ENCODE peak calls at places on chromosome 5, in four cellular contexts. J is mammary epithelial cell, P is testis, M is left lung. D is an unnamed sample. For H3K4me1, the result is how much of the 10 kb centered on the place peaks cover.

GRCh38 chr5:18220631-18221030 is 586.4 kb downstream of the TAF11L14 start:
- DNase-seq in P (no peak), J (peak), M (no peak), D (no peak)

GRCh38 chr5:107118184-107118902 is 552.4 kb downstream of the EFNA5 start:
- DNase-seq in P (no peak), M (no peak), J (no peak), D (no peak)

GRCh38 chr5:28408186-28408585 is 1369.8 kb upstream of the CDH9 start:
- DNase-seq in M (no peak), J (peak), P (no peak), D (no peak)

GRCh38 chr5:179890751-179891682 is 16.7 kb downstream of the TBC1D9B start:
- DNase-seq in P (no peak), M (peak), J (no peak), D (no peak)

GRCh38 chr5:59506285-59506877 is 387.1 kb downstream of the PDE4D start:
- DNase-seq in J (no peak), M (no peak), P (no peak), D (peak)

GRCh38 chr5:127957183-127957582 is 126.4 kb upstream of the SLC12A2 start:
- DNase-seq in P (no peak), J (peak), M (no peak), D (no peak)

GRCh38 chr5:172905346-172905756 is 53.9 kb upstream of the RPL26L1 start:
- DNase-seq in P (no peak), M (no peak), J (no peak), D (no peak)

GRCh38 chr5:129770034-129770433 is 22.1 kb downstream of the MINAR2 start:
- DNase-seq in M (no peak), P (no peak), J (no peak), D (no peak)

GRCh38 chr5:777756-778161 is 6.8 kb downstream of the ZDHHC11B start:
- DNase-seq in P (peak), J (no peak), M (no peak), D (no peak)

GRCh38 chr5:107072440-107072839 is 598.3 kb downstream of the EFNA5 start:
- DNase-seq in P (no peak), M (no peak), J (no peak), D (no peak)

GRCh38 chr5:126117044-126117443 is 306.2 kb upstream of the GRAMD2B start:
- DNase-seq in M (no peak), J (no peak), P (no peak), D (no peak)

GRCh38 chr5:68315679-68316271 is 100.2 kb downstream of the PIK3R1 start:
- DNase-seq in J (peak), M (no peak), P (no peak), D (peak)

GRCh38 chr5:133343196-133343595 is 269.1 kb downstream of the FSTL4 start:
- DNase-seq in J (no peak), P (no peak), M (no peak), D (no peak)

GRCh38 chr5:81256766-81257165 is 23.6 kb downstream of the CKMT2 start:
- DNase-seq in M (no peak), P (no peak), J (no peak), D (no peak)

GRCh38 chr5:132000677-132001453 is 10.6 kb downstream of the ACSL6 start:
- DNase-seq in J (no peak), P (no peak), M (no peak), D (no peak)

GRCh38 chr5:97764700-97765099 is 581.7 kb upstream of the RIOK2 start:
- DNase-seq in M (no peak), P (no peak), J (peak), D (no peak)

GRCh38 chr5:72723584-72723983 is 92.9 kb upstream of the TNPO1 start:
- DNase-seq in J (peak), M (no peak), P (no peak), D (no peak)

GRCh38 chr5:38382898-38383297 is 124.5 kb downstream of the EGFLAM start:
- DNase-seq in P (peak), M (peak), J (peak), D (peak)

GRCh38 chr5:73617510-73618279 is 8.3 kb upstream of the ARHGEF28 start:
- DNase-seq in M (no peak), J (no peak), P (no peak), D (peak)

GRCh38 chr5:123059455-123059854 is 22.9 kb upstream of the PPIC start:
- DNase-seq in M (no peak), P (no peak), J (no peak), D (no peak)

GRCh38 chr5:80255752-80256479 is at the start of gene SERINC5:
- DNase-seq in J (peak), P (peak), M (peak), D (peak)

GRCh38 chr5:75200776-75201175 is 35.9 kb downstream of the ANKRD31 start:
- DNase-seq in P (no peak), J (peak), M (no peak), D (no peak)

GRCh38 chr5:36723921-36724320 is 117.5 kb downstream of the SLC1A3 start:
- DNase-seq in P (no peak), J (no peak), M (no peak), D (peak)

GRCh38 chr5:369151-369939 is 47.8 kb downstream of the AHRR start:
- DNase-seq in P (peak), M (no peak), J (no peak), D (no peak)

GRCh38 chr5:143471041-143471509 is 67.6 kb upstream of the NR3C1 start:
- DNase-seq in J (peak), M (no peak), P (no peak), D (no peak)

GRCh38 chr5:40406426-40407211 is 273.1 kb upstream of the PTGER4 start:
- DNase-seq in M (no peak), J (no peak), P (no peak), D (no peak)
- H3K4me1 ChIP-seq in M (under half), J (under half), P (under half), D (under half)

GRCh38 chr5:156174225-156174624 is 152.7 kb upstream of the SGCD start:
- DNase-seq in J (no peak), M (no peak), P (no peak), D (no peak)

GRCh38 chr5:156169495-156169894 is 157.5 kb upstream of the SGCD start:
- DNase-seq in P (no peak), M (no peak), J (no peak), D (no peak)

GRCh38 chr5:156170351-156170961 is 156.5 kb upstream of the SGCD start:
- DNase-seq in P (no peak), M (no peak), J (no peak), D (no peak)
- H3K27ac ChIP-seq in P (no peak), M (no peak), J (no peak), D (no peak)

DNA sequence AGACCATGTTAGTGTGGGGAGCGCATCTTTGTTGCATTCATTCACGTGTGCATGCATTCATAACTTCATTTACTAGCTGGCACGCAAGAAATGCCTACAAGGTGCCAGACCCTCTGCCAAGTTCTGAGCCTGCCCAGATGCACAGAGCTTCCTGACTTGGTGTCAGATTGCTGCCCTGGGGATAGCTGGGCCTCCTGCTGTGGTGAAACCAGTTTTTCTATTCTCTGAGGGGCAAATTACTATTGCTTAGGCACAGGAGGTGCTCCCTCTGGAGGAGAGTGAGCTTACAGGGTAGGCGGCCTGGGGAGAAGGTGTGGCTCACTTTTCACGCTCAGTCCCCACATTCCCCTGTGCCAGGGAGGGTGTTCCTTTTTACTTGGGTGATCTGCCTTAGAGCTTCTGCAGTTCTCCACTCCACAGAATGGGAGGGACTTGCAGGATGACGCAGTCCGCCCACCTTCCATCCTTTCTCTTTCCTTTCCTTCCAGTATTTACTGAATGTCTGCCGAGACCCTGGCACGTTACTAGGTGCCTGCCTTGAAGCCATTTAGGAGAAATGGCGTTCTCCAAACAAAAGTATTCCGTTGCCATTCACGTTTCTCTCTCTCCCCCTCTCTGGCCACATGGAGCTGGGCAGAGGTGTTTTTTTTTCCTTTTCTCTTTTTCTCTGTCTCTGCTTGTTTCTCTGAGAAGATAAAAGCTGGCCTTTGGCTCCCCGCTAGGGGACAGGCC is 27.9 kb upstream of the CTNNA1 start:
- DNase-seq in M (no peak), J (peak), P (peak), D (peak)
- H3K4me1 ChIP-seq in M (under half), J (under half), P (under half), D (half or more)

GRCh38 chr5:52856564-52856963 is 68.8 kb downstream of the ITGA1 start:
- DNase-seq in P (no peak), M (no peak), J (peak), D (no peak)
- H3K27ac ChIP-seq in P (no peak), M (no peak), J (no peak), D (no peak)

GRCh38 chr5:7794301-7794700 is 56.6 kb downstream of the CFAP90 start:
- DNase-seq in M (no peak), P (no peak), J (no peak), D (no peak)

GRCh38 chr5:7794823-7795222 is 56.1 kb downstream of the CFAP90 start:
- DNase-seq in P (no peak), M (no peak), J (no peak), D (peak)

GRCh38 chr5:7787770-7788169 is 63.2 kb downstream of the CFAP90 start:
- DNase-seq in M (no peak), P (no peak), J (no peak), D (no peak)

GRCh38 chr5:7793861-7794260 is 57.1 kb downstream of the CFAP90 start:
- DNase-seq in M (no peak), J (no peak), P (peak), D (no peak)

DNA sequence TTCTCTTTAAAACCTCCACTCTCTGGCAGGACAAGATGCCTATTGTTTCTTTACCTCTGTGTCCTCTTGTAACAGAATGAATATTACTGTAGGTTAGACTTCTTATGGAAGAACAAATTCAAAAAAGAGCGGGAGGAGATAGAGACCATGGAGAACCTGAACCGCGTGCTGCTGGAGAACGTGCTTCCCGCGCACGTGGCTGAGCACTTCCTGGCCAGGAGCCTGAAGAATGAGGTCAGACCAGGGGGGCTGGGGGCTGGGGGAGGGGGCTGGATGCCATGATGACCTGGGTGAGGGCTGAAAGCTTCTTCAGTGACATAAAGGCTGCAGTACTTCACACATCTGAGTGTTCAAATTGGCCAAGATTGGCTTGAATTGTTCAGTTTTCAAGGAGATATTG is 61.4 kb downstream of the CFAP90 start:
- DNase-seq in M (no peak), J (no peak), P (no peak), D (no peak)
- H3K4me1 ChIP-seq in M (under half), J (under half), P (under half), D (under half)

DNA sequence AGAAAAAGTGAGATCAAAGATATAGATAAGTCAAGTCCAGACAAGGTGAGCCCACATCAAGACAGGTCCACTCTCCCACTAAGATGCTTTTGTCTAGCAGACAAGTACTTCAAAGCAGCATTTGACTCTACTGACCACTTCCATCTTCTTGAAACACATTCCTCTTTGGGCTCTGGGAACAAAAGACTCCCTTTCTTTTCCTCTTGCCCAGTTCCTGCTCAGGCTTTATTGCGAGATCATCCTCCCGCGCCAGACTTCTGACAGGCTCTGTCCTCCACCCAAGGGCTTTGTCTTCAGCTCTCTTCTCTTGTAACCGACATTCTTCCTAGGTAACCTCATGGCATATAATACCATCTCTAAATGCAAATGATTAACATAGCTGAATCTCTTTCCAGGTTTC is 85.8 kb downstream of the NUDT12 start:
- DNase-seq in M (no peak), J (no peak), P (no peak), D (no peak)
- H3K27ac ChIP-seq in M (no peak), J (no peak), P (no peak), D (no peak)

DNA sequence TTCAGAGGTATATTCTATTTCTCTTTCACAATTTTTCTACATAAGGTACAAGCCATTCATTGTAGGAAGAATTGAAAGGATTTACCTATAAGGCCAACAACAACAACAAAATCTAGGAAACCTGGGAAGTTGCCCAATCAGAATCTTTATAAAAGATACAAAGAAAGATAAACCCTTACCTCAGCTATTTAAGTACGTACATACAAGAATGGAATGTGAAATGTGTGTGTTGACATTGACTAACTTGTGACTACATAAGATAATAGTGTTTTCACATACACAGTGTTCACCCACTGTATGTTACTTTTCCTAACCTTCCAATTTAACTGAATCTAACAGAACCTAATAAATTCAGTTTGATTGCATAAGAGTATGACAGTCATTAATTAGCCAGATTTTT is 154.1 kb downstream of the ADAMTS6 start:
- DNase-seq in M (no peak), P (no peak), J (peak), D (no peak)
- H3K4me1 ChIP-seq in M (under half), P (under half), J (under half), D (under half)

D was measured in MM.1S.